ENCODE peak calls at places on chromosomes 4 and X, in seven cellular contexts. Y, O, E, F, D, R and J are unnamed samples. For H3K4me1, the result is how much of the 10 kb centered on the place peaks cover.

GRCh38 chr4:138320030-138320429 is 77.9 kb upstream of the SLC7A11 start:
- DNase-seq in E (no peak), O (no peak), D (no peak), R (no peak), F (no peak), Y (no peak), J (no peak)

GRCh38 chr4:159178147-159178541 is 75.3 kb downstream of the RAPGEF2 start:
- DNase-seq in O (no peak), F (no peak), Y (no peak), R (no peak), E (no peak), D (no peak), J (no peak)

GRCh38 chr4:22129454-22130075 is 181.0 kb upstream of the KCNIP4 start:
- DNase-seq in R (no peak), F (no peak), E (peak), O (no peak), Y (no peak), D (no peak), J (no peak)

GRCh38 chr4:46270986-46271596 is 118.8 kb downstream of the GABRA2 start:
- DNase-seq in R (no peak), F (no peak), D (no peak), Y (no peak), O (no peak), E (no peak), J (no peak)

GRCh38 chrX:41333994-41334865 is at the start of gene DDX3X:
- DNase-seq in R (peak), Y (peak), D (peak), O (peak), F (peak), E (peak), J (peak)

GRCh38 chr4:133379681-133380438 is 230.8 kb downstream of the PCDH10 start:
- DNase-seq in R (no peak), O (no peak), F (no peak), E (no peak), D (peak), Y (no peak), J (no peak)

GRCh38 chr4:10118355-10119004 is 1.9 kb upstream of the WDR1 start:
- DNase-seq in F (no peak), Y (no peak), R (no peak), E (no peak), O (no peak), D (no peak), J (no peak)

GRCh38 chr4:173332963-173333657 is 1.0 kb downstream of the HMGB2 start:
- DNase-seq in E (no peak), D (no peak), Y (no peak), R (no peak), F (no peak), O (no peak), J (no peak)

GRCh38 chrX:12701625-12702024 is 89.6 kb upstream of the PRPS2 start:
- DNase-seq in D (peak), E (peak), Y (no peak), R (peak), O (peak), F (no peak), J (peak)

GRCh38 chr4:94076498-94076897 is 131.2 kb upstream of the SMARCAD1 start:
- DNase-seq in E (no peak), Y (no peak), O (no peak), F (no peak), R (no peak), D (no peak), J (no peak)

GRCh38 chr4:3046149-3046548 is 28.2 kb downstream of the HTT-AS start:
- DNase-seq in F (no peak), R (no peak), Y (no peak), D (no peak), E (no peak), O (no peak), J (no peak)

GRCh38 chrX:100911731-100912130 is 17.0 kb downstream of the XKRX start:
- DNase-seq in R (no peak), D (no peak), O (no peak), F (no peak), Y (no peak), E (no peak), J (no peak)

GRCh38 chrX:134821901-134822300 is 163.6 kb upstream of the PLAC1 start:
- DNase-seq in F (no peak), O (no peak), R (no peak), E (no peak), D (no peak), Y (no peak), J (no peak)

GRCh38 chrX:111581086-111581485 is 69.6 kb downstream of the SERTM2 start:
- DNase-seq in E (no peak), O (no peak), F (no peak), R (no peak), Y (no peak), D (no peak), J (no peak)

GRCh38 chrX:119481218-119481875 is 13.1 kb downstream of the SLC25A5 start:
- DNase-seq in R (peak), F (no peak), E (peak), D (no peak), O (no peak), Y (no peak), J (peak)

GRCh38 chr4:111283066-111283677 is 660.3 kb upstream of the PITX2 start:
- DNase-seq in Y (no peak), E (peak), O (no peak), R (peak), F (no peak), D (peak), J (peak)

GRCh38 chr4:141028024-141028529 is 105.2 kb downstream of the RNF150 start:
- DNase-seq in O (no peak), F (no peak), D (no peak), E (no peak), R (no peak), Y (no peak), J (no peak)

GRCh38 chr4:82381661-82382284 is 8.0 kb upstream of the HNRNPD start:
- DNase-seq in O (no peak), F (no peak), D (no peak), R (no peak), E (no peak), Y (no peak), J (no peak)

GRCh38 chrX:16267431-16267830 is 100.2 kb downstream of the MAGEB17 start:
- DNase-seq in R (no peak), E (no peak), Y (no peak), O (no peak), D (no peak), F (no peak), J (no peak)

GRCh38 chr4:6657242-6658203 is 17.0 kb downstream of the MRFAP1 start:
- DNase-seq in D (no peak), Y (no peak), E (peak), F (no peak), R (no peak), O (no peak), J (no peak)

GRCh38 chrX:130171446-130172126 is at the start of gene RAB33A:
- DNase-seq in E (peak), D (no peak), F (no peak), R (no peak), Y (no peak), O (peak), J (peak)

GRCh38 chr4:122122083-122122482 is 30.0 kb upstream of the BLTP1 start:
- DNase-seq in F (no peak), Y (no peak), D (no peak), R (no peak), O (no peak), E (no peak), J (no peak)

GRCh38 chrX:37425370-37425769 is 76.2 kb downstream of the PRRG1 start:
- DNase-seq in Y (no peak), O (no peak), F (no peak), E (no peak), D (no peak), R (no peak), J (no peak)

GRCh38 chr4:165909947-165910346 is 36.9 kb downstream of the TLL1 start:
- DNase-seq in O (no peak), R (no peak), E (no peak), Y (no peak), D (no peak), F (no peak), J (no peak)

GRCh38 chrX:39905475-39905889 is 192.3 kb downstream of the BCOR start:
- DNase-seq in R (no peak), F (no peak), Y (peak), D (no peak), O (peak), E (no peak), J (no peak)

GRCh38 chrX:1261285-1261684 is 7.3 kb upstream of the CSF2RA start:
- DNase-seq in F (no peak), R (no peak), E (no peak), O (no peak), Y (no peak), D (no peak), J (no peak)

GRCh38 chr4:7476820-7477219 is 42.1 kb upstream of the PSAPL1 start:
- DNase-seq in R (no peak), Y (no peak), F (no peak), D (no peak), O (no peak), E (no peak), J (no peak)

GRCh38 chr4:124455671-124456070 is 256.9 kb downstream of the ANKRD50 start:
- DNase-seq in O (no peak), R (no peak), F (no peak), Y (no peak), E (no peak), D (no peak), J (no peak)

GRCh38 chrX:130172127-130172834 is 519 bp downstream of the RAB33A start:
- DNase-seq in O (no peak), E (no peak), D (no peak), Y (no peak), F (no peak), R (no peak), J (no peak)

GRCh38 chr4:76641758-76642157 is 206.7 kb downstream of the SHROOM3 start:
- DNase-seq in E (no peak), O (no peak), F (no peak), D (no peak), R (no peak), Y (no peak), J (no peak)

DNA sequence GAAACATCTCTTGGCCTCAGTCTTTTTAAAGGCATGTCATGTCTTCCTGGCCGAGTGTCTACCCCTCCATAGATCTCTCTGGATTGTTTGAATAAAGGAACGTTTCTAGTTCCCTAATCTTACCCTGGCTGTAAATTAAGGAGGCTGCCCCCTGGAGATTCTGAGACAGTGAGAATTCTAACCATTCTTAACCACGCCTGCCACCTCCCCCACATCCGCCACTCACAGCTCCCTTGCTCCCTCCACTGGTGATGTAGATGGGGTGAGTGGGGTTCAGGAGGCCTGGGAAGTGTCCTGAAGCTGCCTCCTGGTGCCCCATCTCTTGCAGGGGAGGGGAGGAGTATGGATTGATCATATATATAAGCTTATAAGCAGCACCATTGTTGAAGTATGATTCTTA is 48.0 kb upstream of the TRIM2 start:
- DNase-seq in Y (no peak), R (no peak), O (no peak), D (no peak), E (no peak), F (no peak), J (no peak)
- TF ChIP-seq CTCF in Y (no peak), R (no peak), O (no peak), D (no peak), E (no peak), F (no peak), J (no peak)

GRCh38 chr4:15676899-15677298 is 4.7 kb upstream of the FAM200B start:
- DNase-seq in D (no peak), E (no peak), R (no peak), Y (no peak), O (no peak), F (no peak), J (no peak)

GRCh38 chr4:15675363-15675762 is 6.3 kb upstream of the FAM200B start:
- DNase-seq in Y (no peak), F (no peak), D (no peak), O (no peak), E (no peak), R (no peak), J (no peak)

GRCh38 chr4:15673337-15673736 is 8.3 kb upstream of the FAM200B start:
- DNase-seq in O (no peak), Y (no peak), F (no peak), D (no peak), E (no peak), R (no peak), J (no peak)

GRCh38 chr4:15676039-15676438 is 5.6 kb upstream of the FAM200B start:
- DNase-seq in Y (no peak), O (no peak), D (no peak), F (no peak), E (no peak), R (no peak), J (no peak)

GRCh38 chr4:15674926-15675325 is 6.7 kb upstream of the FAM200B start:
- DNase-seq in F (no peak), O (no peak), E (no peak), Y (no peak), D (no peak), R (no peak), J (no peak)
- H3K4me1 ChIP-seq in F (under half), O (under half), E (under half), Y (under half), D (under half), R (under half), J (under half)

GRCh38 chr4:186622788-186623464 is 67.6 kb upstream of the MTNR1A start:
- DNase-seq in D (no peak), Y (no peak), R (no peak), O (no peak), F (peak), E (no peak), J (no peak)

GRCh38 chr4:186617921-186618320 is 62.6 kb upstream of the MTNR1A start:
- DNase-seq in R (no peak), E (no peak), O (no peak), Y (no peak), F (no peak), D (no peak), J (no peak)

GRCh38 chr4:186623546-186623945 is 68.2 kb upstream of the MTNR1A start:
- DNase-seq in R (no peak), O (no peak), F (no peak), D (no peak), E (no peak), Y (no peak), J (no peak)

GRCh38 chr4:186624951-186625350 is 69.6 kb upstream of the MTNR1A start:
- DNase-seq in E (no peak), F (no peak), D (no peak), R (no peak), O (no peak), Y (no peak), J (no peak)

GRCh38 chr4:186621959-186622553 is 66.7 kb upstream of the MTNR1A start:
- DNase-seq in Y (no peak), O (no peak), F (no peak), E (no peak), D (no peak), R (no peak), J (no peak)
- TF ChIP-seq CTCF in Y (no peak), O (no peak), F (peak), E (no peak), D (no peak), R (no peak), J (peak)

DNA sequence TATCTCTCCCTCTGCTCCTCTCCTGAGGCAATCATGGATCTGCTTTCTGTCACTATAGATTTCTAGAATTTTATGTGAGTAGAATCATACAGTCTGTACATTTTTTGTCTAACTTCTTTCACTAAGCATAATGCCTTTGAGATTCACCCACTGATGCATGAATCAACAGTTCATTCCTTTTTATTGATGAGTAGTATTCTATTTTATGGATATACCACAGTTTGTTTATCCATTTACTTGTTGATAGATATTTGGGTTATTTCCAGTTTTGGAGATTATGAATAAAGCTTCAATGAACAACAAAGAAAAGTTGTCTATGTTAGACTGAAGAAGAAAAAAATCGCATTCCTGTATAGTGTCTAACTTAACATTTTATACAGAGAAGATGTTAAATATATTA is 30.5 kb downstream of the PHKA1 start:
- DNase-seq in O (no peak), F (no peak), R (no peak), E (no peak), Y (no peak), D (no peak), J (no peak)
- H3K4me1 ChIP-seq in O (under half), F (under half), R (under half), E (under half), Y (under half), D (under half), J (under half)

DNA sequence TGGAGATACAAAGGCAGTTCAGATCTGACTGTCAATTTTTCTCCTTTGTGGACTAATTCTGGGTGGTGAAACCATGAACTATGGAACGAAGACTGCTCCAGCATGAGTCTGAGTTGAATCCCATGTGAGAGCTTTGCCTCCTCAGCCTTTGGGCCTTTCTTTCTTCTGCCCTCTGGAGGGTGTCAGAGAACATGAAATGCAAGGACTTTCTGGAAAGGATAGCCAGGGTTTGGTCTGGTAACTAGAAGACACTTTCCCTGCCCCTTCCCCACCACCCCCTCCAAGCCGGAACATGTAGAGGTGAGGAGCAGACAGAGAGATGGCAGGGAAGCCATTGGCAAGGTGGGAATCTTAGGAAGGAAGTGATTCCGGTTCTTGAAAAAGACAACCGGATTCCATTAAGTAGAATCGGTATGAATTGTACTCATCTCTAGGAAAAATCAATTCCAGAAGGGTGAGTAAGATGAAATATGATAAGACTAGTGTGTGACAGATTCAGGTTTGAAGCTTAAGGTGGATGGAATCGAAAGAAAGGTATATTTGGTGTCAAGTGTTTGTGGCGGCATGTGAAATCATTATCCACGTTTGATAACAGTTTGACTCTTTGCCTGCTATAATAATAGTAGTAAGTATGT is 19.0 kb downstream of the FHL1 start:
- DNase-seq in Y (peak), O (no peak), E (peak), D (no peak), R (no peak), F (no peak), J (no peak)
- TF ChIP-seq CTCF in Y (peak), O (no peak), E (no peak), D (no peak), R (no peak), F (peak), J (peak)

GRCh38 chrX:47193475-47194241 is at the start of gene UBA1:
- DNase-seq in F (peak), E (peak), Y (peak), R (peak), O (peak), D (peak), J (peak)

GRCh38 chrX:47194388-47194787 is 759 bp downstream of the UBA1 start:
- DNase-seq in O (no peak), D (no peak), Y (no peak), F (no peak), R (no peak), E (no peak), J (no peak)

GRCh38 chrX:47198026-47198686 is 4.5 kb downstream of the UBA1 start:
- DNase-seq in D (no peak), F (no peak), E (no peak), O (no peak), Y (no peak), R (no peak), J (no peak)

GRCh38 chrX:47197526-47197925 is 3.9 kb downstream of the UBA1 start:
- DNase-seq in O (no peak), D (no peak), E (peak), Y (no peak), F (no peak), R (no peak), J (no peak)

GRCh38 chrX:47196098-47196497 is 2.5 kb downstream of the UBA1 start:
- DNase-seq in O (no peak), R (no peak), D (no peak), E (no peak), Y (no peak), F (no peak), J (no peak)
- H3K4me1 ChIP-seq in O (under half), R (under half), D (under half), E (half or more), Y (under half), F (under half), J (half or more)